ENCODE peak calls at places on chromosomes 3 and 15, in four cellular contexts. J is EL; K is stimulated activated CD4-positive, alpha-beta T cell treated with anti-CD3 and anti-CD28 coated beads, Interleukin-2, amount 100 ng/mL, for 48 hours; M is LoVo. G is an unnamed sample.

GRCh38 chr15:38168472-38169057 is 84.1 kb upstream of the SPRED1 start:
- DNase-seq in K (no peak), M (peak), J (no peak), G (no peak)

GRCh38 chr3:120649735-120650705 is 32.0 kb downstream of the HGD start:
- DNase-seq in K (no peak), M (no peak), J (peak), G (no peak)

GRCh38 chr3:49148159-49148558 is 15.3 kb upstream of the LAMB2 start:
- DNase-seq in M (no peak), J (no peak), K (no peak), G (no peak)

GRCh38 chr15:41933771-41934170 is 38.6 kb downstream of the EHD4 start:
- DNase-seq in J (peak), K (no peak), M (peak), G (peak)

GRCh38 chr3:15512173-15512572 is 9.3 kb downstream of the COLQ start:
- DNase-seq in J (no peak), K (no peak), M (no peak), G (no peak)

GRCh38 chr15:43828061-43828657 is 1.4 kb downstream of the WDR76 start:
- DNase-seq in K (peak), J (peak), M (no peak), G (no peak)

GRCh38 chr3:55030938-55031337 is 103.1 kb upstream of the LRTM1 start:
- DNase-seq in K (no peak), M (no peak), J (no peak), G (no peak)

GRCh38 chr3:143484851-143485512 is 363.3 kb downstream of the SLC9A9 start:
- DNase-seq in J (peak), K (no peak), M (no peak), G (no peak)

GRCh38 chr3:98657429-98657828 is 64.0 kb upstream of the CPOX start:
- DNase-seq in M (no peak), K (peak), J (peak), G (no peak)

GRCh38 chr3:112293368-112294321 is at the start of gene SLC9C1:
- DNase-seq in J (peak), M (peak), K (no peak), G (peak)

GRCh38 chr3:185405243-185405642 is 42.3 kb downstream of the MAP3K13 start:
- DNase-seq in J (no peak), M (no peak), K (no peak), G (no peak)

GRCh38 chr3:70550723-70551319 is 238.4 kb upstream of the MDFIC2 start:
- DNase-seq in M (peak), K (peak), J (peak), G (no peak)

GRCh38 chr15:77352932-77353331 is 67.0 kb downstream of the PEAK1 start:
- DNase-seq in J (no peak), K (no peak), M (no peak), G (no peak)

GRCh38 chr3:143327388-143327787 is 207.8 kb downstream of the CHST2 start:
- DNase-seq in M (no peak), J (peak), K (no peak), G (no peak)

GRCh38 chr3:46924921-46925584 is 47.5 kb downstream of the PTH1R start:
- DNase-seq in M (no peak), J (no peak), K (no peak), G (no peak)

GRCh38 chr3:25897019-25897418 is 107.1 kb downstream of the OXSM start:
- DNase-seq in M (peak), J (peak), K (no peak), G (no peak)

GRCh38 chr3:123385072-123385471 is 63.8 kb downstream of the ADCY5 start:
- DNase-seq in M (no peak), K (no peak), J (no peak), G (no peak)

GRCh38 chr15:68885070-68885469 is 45.3 kb upstream of the SPESP1 start:
- DNase-seq in J (peak), K (no peak), M (no peak), G (no peak)

GRCh38 chr3:188693435-188693834 is 478.3 kb upstream of the TPRG1 start:
- DNase-seq in K (no peak), M (no peak), J (no peak), G (no peak)

GRCh38 chr3:46094506-46094905 is 67.2 kb upstream of the XCR1 start:
- DNase-seq in M (no peak), K (no peak), J (no peak), G (no peak)

GRCh38 chr15:70504305-70504951 is 258.9 kb downstream of the UACA start:
- DNase-seq in J (peak), M (no peak), K (no peak), G (no peak)

GRCh38 chr3:45817788-45818523 is 21.6 kb upstream of the SLC6A20 start:
- DNase-seq in K (no peak), M (peak), J (peak), G (no peak)

GRCh38 chr3:52385157-52385556 is 59.7 kb downstream of the SEMA3G start:
- DNase-seq in J (peak), K (peak), M (no peak), G (no peak)

GRCh38 chr3:12440927-12441326 is 43.4 kb upstream of the TSEN2 start:
- DNase-seq in J (peak), M (no peak), K (no peak), G (no peak)

GRCh38 chr15:91311986-91312385 is 211.9 kb downstream of the SV2B start:
- DNase-seq in J (no peak), K (no peak), M (no peak), G (no peak)

GRCh38 chr15:89783111-89783860 is 7.2 kb downstream of the MESP2 start:
- DNase-seq in K (no peak), M (no peak), J (no peak), G (peak)